ENCODE peak calls at places on chromosomes 7 and 10, in four cellular contexts. P, A, K and D are unnamed samples.

GRCh38 chr7:30476401-30477145 is 2.0 kb downstream of the NOD1 start:
- DNase-seq in P (no peak), A (no peak), K (no peak), D (no peak)

GRCh38 chr10:122461729-122462532 is 578 bp downstream of the HTRA1 start:
- DNase-seq in P (peak), A (peak), K (no peak), D (peak)

GRCh38 chr10:122980209-122981065 is at the start of gene PSTK:
- DNase-seq in P (peak), A (peak), K (peak), D (peak)

GRCh38 chr10:112122827-112123226 is 60.7 kb downstream of the GPAM start:
- DNase-seq in P (no peak), A (no peak), K (no peak), D (no peak)

GRCh38 chr7:73622909-73623797 is 1.2 kb downstream of the MLXIPL start:
- DNase-seq in P (no peak), A (peak), K (no peak), D (peak)

GRCh38 chr7:158093156-158093796 is 494.3 kb downstream of the PTPRN2 start:
- DNase-seq in P (no peak), A (no peak), K (no peak), D (no peak)

GRCh38 chr7:24773646-24774045 is 16.4 kb upstream of the GSDME start:
- DNase-seq in P (no peak), A (no peak), K (no peak), D (no peak)

GRCh38 chr10:69577268-69578232 is 4.3 kb upstream of the NEUROG3 start:
- DNase-seq in P (no peak), A (no peak), K (no peak), D (no peak)

GRCh38 chr7:142420554-142421362 is 162.9 kb upstream of the PRSS58 start:
- DNase-seq in P (peak), A (no peak), K (no peak), D (no peak)

GRCh38 chr10:97944772-97945171 is 85.6 kb downstream of the CRTAC1 start:
- DNase-seq in P (no peak), A (no peak), K (no peak), D (no peak)

GRCh38 chr7:131655866-131656265 is 99.4 kb upstream of the PODXL start:
- DNase-seq in P (no peak), A (no peak), K (no peak), D (no peak)

GRCh38 chr10:86075512-86075911 is 291.1 kb downstream of the GRID1 start:
- DNase-seq in P (no peak), A (no peak), K (no peak), D (no peak)

GRCh38 chr7:44307905-44308740 is 17.3 kb downstream of the CAMK2B start:
- DNase-seq in P (peak), A (no peak), K (no peak), D (no peak)

GRCh38 chr7:93883078-93883916 is 7.3 kb downstream of the TFPI2 start:
- DNase-seq in P (no peak), A (no peak), K (no peak), D (no peak)

GRCh38 chr10:63825111-63825510 is 303.9 kb downstream of the REEP3 start:
- DNase-seq in P (no peak), A (no peak), K (no peak), D (no peak)

GRCh38 chr7:139523199-139523941 is at the start of gene CLEC2L:
- DNase-seq in P (no peak), A (no peak), K (no peak), D (no peak)

GRCh38 chr10:26407406-26407969 is 30.7 kb upstream of the APBB1IP start:
- DNase-seq in P (peak), A (no peak), K (no peak), D (no peak)

GRCh38 chr7:34982371-34983019 is 54.8 kb downstream of the DPY19L1 start:
- DNase-seq in P (no peak), A (no peak), K (no peak), D (no peak)

GRCh38 chr7:105788816-105789349 is 87.5 kb downstream of the ATXN7L1 start:
- DNase-seq in P (no peak), A (no peak), K (no peak), D (no peak)

GRCh38 chr10:98273454-98273850 is 5.5 kb upstream of the LOXL4 start:
- DNase-seq in P (no peak), A (no peak), K (no peak), D (no peak)

GRCh38 chr7:149546331-149546730 is 48.7 kb upstream of the ZNF746 start:
- DNase-seq in P (no peak), A (no peak), K (no peak), D (no peak)

GRCh38 chr7:149544028-149544427 is 46.4 kb upstream of the ZNF746 start:
- DNase-seq in P (no peak), A (no peak), K (no peak), D (no peak)

GRCh38 chr7:149552778-149553177 is 55.2 kb upstream of the ZNF746 start:
- DNase-seq in P (no peak), A (no peak), K (no peak), D (no peak)

GRCh38 chr7:149547126-149547525 is 49.5 kb upstream of the ZNF746 start:
- DNase-seq in P (no peak), A (no peak), K (no peak), D (no peak)
- TF ChIP-seq CTCF in P (no peak), A (no peak), K (no peak), D (no peak)

DNA sequence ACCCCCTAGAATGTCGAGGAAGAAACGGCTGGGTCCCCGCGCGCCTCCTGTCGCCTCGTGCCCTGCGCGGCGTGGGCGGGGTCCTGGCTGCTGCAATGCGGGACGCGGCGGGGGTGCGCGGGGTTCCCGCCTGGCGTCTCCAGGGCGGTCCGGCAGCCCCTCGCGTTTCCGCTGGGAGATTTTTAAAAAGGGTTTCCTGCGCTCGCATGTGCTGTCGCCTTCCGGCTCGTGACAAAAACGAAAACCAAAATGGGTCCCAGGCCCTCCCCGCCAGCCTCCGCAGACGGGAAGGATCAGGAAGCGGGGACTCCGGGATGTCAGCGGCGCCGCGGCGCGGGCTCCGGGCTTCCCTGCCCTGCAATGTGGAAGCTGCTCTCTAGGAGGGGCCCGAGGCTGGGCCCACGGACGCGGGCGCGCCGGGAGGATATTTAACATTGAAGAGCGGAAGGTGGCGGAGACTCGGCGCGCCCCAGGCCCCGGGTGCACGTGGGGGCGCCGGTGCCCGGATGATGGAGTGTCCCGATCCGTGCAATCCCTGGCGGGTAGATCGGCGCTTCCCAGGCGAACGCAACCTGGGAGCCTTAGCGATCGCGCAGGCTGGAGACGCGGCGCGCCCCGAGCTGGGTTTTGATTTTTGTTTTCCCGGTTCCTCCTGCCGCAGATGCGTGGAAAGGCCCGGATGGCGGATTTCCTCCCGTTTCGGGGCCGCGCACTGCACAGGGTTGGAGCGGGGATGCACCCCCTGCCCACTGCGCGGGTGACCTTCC is 1.0 kb downstream of the PFKP start:
- DNase-seq in P (peak), A (peak), K (no peak), D (peak)
- TF ChIP-seq CTCF in P (peak), A (peak), K (no peak), D (peak)

DNA sequence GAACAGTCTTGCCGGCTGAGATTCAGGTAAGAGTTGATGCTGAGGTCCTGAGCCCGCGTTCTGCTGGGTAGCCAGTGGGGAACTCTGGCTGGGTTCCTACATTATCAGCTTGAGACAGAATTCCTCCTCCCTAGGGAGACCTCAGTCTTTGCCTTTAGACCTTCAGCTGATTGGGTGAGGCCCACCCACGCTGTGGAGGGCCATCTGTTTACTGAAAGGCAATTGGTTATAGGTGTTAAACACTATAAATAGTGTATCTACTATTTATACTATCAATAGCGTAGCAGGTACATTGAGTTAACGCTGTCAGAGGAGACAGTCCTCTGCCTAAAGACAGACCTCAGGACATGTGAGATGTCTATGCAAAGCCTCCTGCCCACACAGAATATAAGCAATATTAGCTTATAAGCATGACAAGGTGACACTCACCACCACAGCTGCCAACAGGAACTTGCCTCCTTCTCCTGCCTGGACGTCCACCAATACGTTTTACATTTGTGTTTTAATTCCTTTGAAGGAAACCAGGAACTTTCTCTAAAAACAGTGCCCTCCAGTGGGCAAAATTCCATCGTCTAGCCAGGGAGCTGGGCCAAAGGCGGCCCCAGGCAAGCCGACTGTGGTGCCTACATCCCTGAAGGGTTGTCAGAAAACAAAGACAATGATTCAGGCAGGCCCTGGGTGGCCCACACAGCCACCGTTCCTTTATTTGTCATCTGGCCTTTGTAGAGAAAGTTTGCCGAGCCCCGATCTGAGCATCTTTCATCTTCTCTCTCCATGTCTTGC is 58.8 kb downstream of the INSIG1 start:
- DNase-seq in P (peak), A (no peak), K (no peak), D (no peak)
- TF ChIP-seq CTCF in P (peak), A (no peak), K (no peak), D (no peak)

DNA sequence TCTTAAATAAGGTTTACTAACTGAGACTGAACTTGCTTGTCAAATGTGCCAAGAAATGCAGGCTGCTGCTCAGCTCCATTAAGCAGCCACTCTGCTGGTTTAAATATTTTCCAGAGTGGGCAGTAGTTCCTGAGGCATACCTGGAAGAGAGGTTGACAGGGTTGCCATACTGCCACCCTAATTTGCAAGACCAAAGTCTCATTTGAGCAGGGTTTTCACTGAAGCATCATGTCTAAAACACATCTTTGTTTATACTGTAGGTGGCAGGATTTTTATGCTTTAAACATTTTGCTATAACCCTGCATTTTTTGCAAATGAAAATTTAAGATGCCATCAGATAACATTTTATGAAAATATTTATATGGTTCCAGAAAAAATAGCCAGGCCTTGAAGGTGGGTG is 618.0 kb upstream of the LRRTM3 start:
- DNase-seq in P (peak), A (no peak), K (no peak), D (no peak)
- TF ChIP-seq CTCF in P (peak), A (peak), K (no peak), D (no peak)

GRCh38 chr10:34467364-34467763 is 347.7 kb downstream of the PARD3 start:
- DNase-seq in P (no peak), A (no peak), K (no peak), D (no peak)

GRCh38 chr10:34469446-34469845 is 345.6 kb downstream of the PARD3 start:
- DNase-seq in P (no peak), A (no peak), K (no peak), D (no peak)

GRCh38 chr10:34467902-34468301 is 347.2 kb downstream of the PARD3 start:
- DNase-seq in P (no peak), A (no peak), K (no peak), D (no peak)

GRCh38 chr10:34462993-34463392 is 352.1 kb downstream of the PARD3 start:
- DNase-seq in P (no peak), A (no peak), K (no peak), D (no peak)

GRCh38 chr10:34464000-34464399 is 351.1 kb downstream of the PARD3 start:
- DNase-seq in P (no peak), A (no peak), K (no peak), D (no peak)
- TF ChIP-seq CTCF in P (no peak), A (no peak), K (no peak), D (no peak)

GRCh38 chr10:120998782-120999285 is 147.7 kb downstream of the WDR11 start:
- DNase-seq in P (no peak), A (no peak), K (no peak), D (no peak)

GRCh38 chr10:120996456-120997053 is 145.4 kb downstream of the WDR11 start:
- DNase-seq in P (no peak), A (no peak), K (no peak), D (no peak)

GRCh38 chr10:120997313-120998102 is 146.3 kb downstream of the WDR11 start:
- DNase-seq in P (no peak), A (no peak), K (no peak), D (no peak)

GRCh38 chr10:120998251-120998650 is 147.1 kb downstream of the WDR11 start:
- DNase-seq in P (no peak), A (no peak), K (no peak), D (no peak)

DNA sequence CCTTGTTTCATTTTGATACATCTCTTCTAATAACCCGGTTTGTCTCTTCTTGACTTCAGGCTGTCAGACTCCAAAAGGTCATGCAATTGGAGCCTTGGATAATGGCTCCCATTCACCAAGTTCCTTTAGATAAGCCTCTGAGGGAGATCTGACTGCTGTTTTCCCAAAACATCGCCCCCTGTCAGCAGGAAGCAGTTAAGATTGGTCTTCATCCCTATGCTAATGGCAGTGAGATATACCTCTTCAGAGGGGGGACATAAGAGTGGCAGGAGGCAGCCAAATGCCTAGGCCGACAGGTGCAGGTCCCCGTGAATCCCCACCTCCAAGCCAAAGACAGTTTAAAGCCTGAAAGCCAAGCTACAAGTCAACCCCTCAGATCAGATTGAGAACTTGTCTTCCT is 144.6 kb downstream of the WDR11 start:
- DNase-seq in P (no peak), A (no peak), K (no peak), D (no peak)
- TF ChIP-seq CTCF in P (no peak), A (no peak), K (no peak), D (no peak)

DNA sequence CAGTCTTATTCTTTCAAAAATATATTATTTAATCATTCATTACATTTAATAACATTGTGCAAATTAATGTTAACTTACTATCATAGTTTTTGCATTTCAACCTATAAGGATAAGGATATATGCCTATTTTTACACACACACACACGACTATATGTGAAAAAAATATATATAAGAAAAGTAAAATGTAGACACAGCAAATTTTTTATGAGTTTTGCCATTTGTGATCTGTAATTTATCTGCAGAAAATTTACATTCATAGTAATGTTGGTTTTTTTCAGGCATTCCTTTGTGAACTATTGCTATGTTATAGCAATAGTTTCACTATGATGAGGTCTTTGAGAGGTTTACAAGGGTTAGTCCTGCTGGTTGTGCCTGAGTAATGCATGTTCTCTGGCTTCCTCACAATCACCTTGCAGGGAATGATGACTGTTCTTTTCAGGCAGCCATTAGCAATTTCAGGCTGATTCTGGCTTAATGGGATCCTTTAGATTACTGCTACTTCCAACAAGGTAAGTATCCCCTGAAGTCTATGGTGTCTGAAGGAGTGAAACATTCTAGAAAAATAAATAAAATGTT is 183.7 kb upstream of the CDK1 start:
- DNase-seq in P (no peak), A (no peak), K (no peak), D (no peak)
- TF ChIP-seq CTCF in P (no peak), A (no peak), K (no peak), D (no peak)